ENCODE peak calls at places on chromosomes 7 and 10, in nine cellular contexts. B is left lung, A is lower lobe of right lung, H is transverse colon, Q is A549, Y is mammary epithelial cell, M is MM.1S, J is endodermal cell, C is IMR-90. U is an unnamed sample. For H3K4me1 and H3K9me3, the result is how much of the 10 kb centered on the place peaks cover.

GRCh38 chr10:60828489-60828852 is 50.2 kb downstream of the CDK1 start:
- DNase-seq in B (no peak), A (no peak), H (no peak), Q (no peak), Y (no peak), M (no peak), J (no peak), C (peak), U (no peak)

GRCh38 chr10:49738616-49739360 is 23.3 kb downstream of the OGDHL start:
- DNase-seq in B (no peak), A (no peak), H (no peak), Q (no peak), Y (no peak), M (no peak), J (peak), C (no peak), U (no peak)

GRCh38 chr7:115153770-115154468 is 232.0 kb downstream of the MDFIC start:
- DNase-seq in B (no peak), A (no peak), H (no peak), Q (no peak), Y (no peak), M (no peak), J (no peak), C (no peak), U (no peak)

GRCh38 chr10:14838582-14839304 is 637 bp downstream of the HSPA14 start:
- DNase-seq in B (peak), A (no peak), H (peak), Q (peak), Y (peak), M (peak), J (peak), C (no peak), U (peak)

GRCh38 chr7:78284945-78285344 is 486.4 kb downstream of the PHTF2 start:
- DNase-seq in B (no peak), A (no peak), H (no peak), Q (no peak), Y (no peak), M (no peak), J (no peak), C (no peak), U (no peak)

GRCh38 chr7:76022026-76022780 is 25.6 kb downstream of the STYXL1 start:
- DNase-seq in B (no peak), A (no peak), H (no peak), Q (no peak), Y (no peak), M (no peak), J (no peak), C (no peak), U (no peak)

GRCh38 chr10:98135222-98135899 is 904 bp downstream of the R3HCC1L start:
- DNase-seq in B (no peak), A (no peak), H (no peak), Q (no peak), Y (no peak), M (no peak), J (no peak), C (no peak), U (no peak)

GRCh38 chr7:20591086-20591485 is 24.4 kb upstream of the ABCB5 start:
- DNase-seq in B (no peak), A (no peak), H (no peak), Q (no peak), Y (no peak), M (no peak), J (no peak), C (no peak), U (no peak)

GRCh38 chr10:98589007-98589406 is 142.3 kb upstream of the HPS1 start:
- DNase-seq in B (no peak), A (no peak), H (no peak), Q (no peak), Y (peak), M (no peak), J (no peak), C (peak), U (no peak)

GRCh38 chr7:8185907-8186306 is 76.1 kb downstream of the ICA1 start:
- DNase-seq in B (no peak), A (no peak), H (no peak), Q (no peak), Y (no peak), M (no peak), J (no peak), C (no peak), U (no peak)

GRCh38 chr7:158771213-158771817 is 58.0 kb downstream of the ESYT2 start:
- DNase-seq in B (no peak), A (no peak), H (no peak), Q (no peak), Y (no peak), M (no peak), J (no peak), C (no peak), U (no peak)

GRCh38 chr10:659710-660141 is 29.7 kb downstream of the DIP2C start:
- DNase-seq in B (no peak), A (no peak), H (no peak), Q (no peak), Y (no peak), M (peak), J (peak), C (peak), U (no peak)

GRCh38 chr7:46080595-46081159 is 159.6 kb upstream of the IGFBP3 start:
- DNase-seq in B (no peak), A (no peak), H (no peak), Q (no peak), Y (peak), M (no peak), J (no peak), C (peak), U (no peak)

GRCh38 chr7:1385809-1386622 is 73.3 kb downstream of the MICALL2 start:
- DNase-seq in B (no peak), A (no peak), H (no peak), Q (no peak), Y (no peak), M (no peak), J (no peak), C (no peak), U (no peak)

GRCh38 chr7:130994378-130995115 is 260.5 kb upstream of the KLF14 start:
- DNase-seq in B (peak), A (no peak), H (peak), Q (no peak), Y (peak), M (no peak), J (peak), C (no peak), U (peak)
- H3K4me1 ChIP-seq in B (under half), A (half or more), H (under half), Q (half or more), Y (half or more), M (under half), J (under half), C (under half), U (under half)

GRCh38 chr10:25944771-25945170 is 10.7 kb downstream of the MYO3A start:
- DNase-seq in B (no peak), A (no peak), H (no peak), Q (no peak), Y (no peak), M (no peak), J (no peak), C (no peak), U (no peak)
- H3K9me3 ChIP-seq in B (under half), A (under half), H (under half), Q (under half), Y (under half), M (under half), J (under half), C (under half), U (under half)

GRCh38 chr10:33240931-33241330 is 93.5 kb downstream of the NRP1 start:
- DNase-seq in B (no peak), A (no peak), H (no peak), Q (no peak), Y (no peak), M (no peak), J (no peak), C (peak), U (no peak)

GRCh38 chr10:33240265-33240664 is 94.2 kb downstream of the NRP1 start:
- DNase-seq in B (no peak), A (no peak), H (no peak), Q (no peak), Y (no peak), M (no peak), J (no peak), C (no peak), U (no peak)

GRCh38 chr10:33238643-33239042 is 95.8 kb downstream of the NRP1 start:
- DNase-seq in B (no peak), A (no peak), H (no peak), Q (peak), Y (peak), M (no peak), J (no peak), C (peak), U (no peak)

GRCh38 chr10:33239257-33239656 is 95.2 kb downstream of the NRP1 start:
- DNase-seq in B (no peak), A (no peak), H (no peak), Q (no peak), Y (no peak), M (no peak), J (no peak), C (no peak), U (no peak)

DNA sequence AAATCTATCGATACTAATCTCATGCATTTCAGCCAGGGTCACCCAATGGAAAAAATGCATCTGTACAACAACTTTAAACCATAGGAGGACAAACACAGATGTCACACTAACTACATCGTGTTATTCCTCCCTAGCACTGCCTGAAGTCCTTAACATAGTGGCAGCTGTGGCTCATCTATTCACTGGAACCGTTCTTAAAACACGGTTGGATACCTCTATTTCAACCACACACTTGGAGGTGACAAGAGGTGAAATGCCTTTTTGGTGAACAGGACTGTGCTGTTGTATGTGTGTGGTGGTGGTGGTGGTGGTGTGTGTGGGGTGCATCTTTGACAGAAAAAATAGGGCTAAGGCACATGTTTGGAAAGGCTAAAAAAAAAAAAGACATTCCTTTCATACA is 93.1 kb downstream of the NRP1 start:
- DNase-seq in B (no peak), A (no peak), H (no peak), Q (no peak), Y (no peak), M (no peak), J (no peak), C (peak), U (no peak)
- H3K4me1 ChIP-seq in B (under half), A (under half), H (under half), Q (half or more), Y (under half), M (under half), J (under half), C (under half), U (under half)

GRCh38 chr7:155997431-155998327 is 185.4 kb upstream of the SHH start:
- DNase-seq in B (peak), A (no peak), H (no peak), Q (no peak), Y (no peak), M (no peak), J (peak), C (no peak), U (peak)
- H3K9me3 ChIP-seq in B (under half), A (under half), H (under half), Q (under half), Y (under half), M (under half), J (under half), C (under half), U (under half)

GRCh38 chr7:2807455-2807845 is 36.7 kb downstream of the GNA12 start:
- DNase-seq in B (no peak), A (no peak), H (no peak), Q (no peak), Y (no peak), M (no peak), J (no peak), C (no peak), U (no peak)
- H3K4me1 ChIP-seq in B (under half), A (under half), H (under half), Q (under half), Y (under half), M (under half), J (under half), C (under half), U (under half)

DNA sequence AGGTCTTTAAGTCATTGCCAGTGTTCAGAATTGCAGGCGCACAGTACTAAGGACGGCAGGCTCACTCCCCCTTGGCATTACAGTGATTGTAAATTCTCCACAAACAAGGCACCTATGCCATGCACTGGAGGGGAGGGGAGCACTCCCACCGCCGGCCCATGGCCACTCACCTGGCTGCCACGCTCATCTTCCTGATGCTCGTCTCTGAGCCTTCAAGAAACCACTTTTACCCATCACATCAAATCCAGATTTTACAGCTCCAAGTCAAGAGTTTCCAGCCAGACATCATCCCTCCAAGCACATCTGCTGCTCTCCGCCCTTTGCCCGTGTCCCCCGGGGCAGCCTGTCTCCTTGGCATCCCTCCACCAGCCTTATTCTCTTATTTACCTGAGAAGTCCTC is 350.2 kb upstream of the SHH start:
- DNase-seq in B (no peak), A (no peak), H (no peak), Q (no peak), Y (no peak), M (no peak), J (peak), C (no peak), U (no peak)
- H3K9me3 ChIP-seq in B (under half), A (under half), H (under half), Q (under half), Y (under half), M (under half), J (under half), C (under half), U (under half)

U was measured in aorta.